ENCODE peak calls at places on chromosomes 2 and 18, in eight cellular contexts. One of them, this sample, is unnamed.

GRCh38 chr2:85886585-85886984 is 2.2 kb downstream of the ST3GAL5 start:
- DNase-seq in MM.1S: no peak
- DNase-seq in GM12865: no peak
- DNase-seq in CD8-positive, alpha-beta T cell: peak; percentile 43
- DNase-seq in ascending aorta: no peak
- DNase-seq in chondrocyte: no peak
- DNase-seq in omental fat pad: no peak
- DNase-seq in PC-9: no peak
- DNase-seq in this sample: no peak

GRCh38 chr2:200567932-200568331 is 17.9 kb upstream of the AOX1 start:
- DNase-seq in MM.1S: no peak
- DNase-seq in GM12865: no peak
- DNase-seq in CD8-positive, alpha-beta T cell: no peak
- DNase-seq in ascending aorta: no peak
- DNase-seq in chondrocyte: no peak
- DNase-seq in omental fat pad: no peak
- DNase-seq in PC-9: no peak
- DNase-seq in this sample: no peak

GRCh38 chr2:96205888-96206287 is 2.7 kb downstream of the STARD7 start:
- DNase-seq in MM.1S: no peak
- DNase-seq in GM12865: no peak
- DNase-seq in CD8-positive, alpha-beta T cell: no peak
- DNase-seq in ascending aorta: no peak
- DNase-seq in chondrocyte: no peak
- DNase-seq in omental fat pad: no peak
- DNase-seq in PC-9: peak; percentile 57
- DNase-seq in this sample: no peak

GRCh38 chr18:49907346-49907929 is 94.1 kb upstream of the ACAA2 start:
- DNase-seq in MM.1S: no peak
- DNase-seq in GM12865: no peak
- DNase-seq in CD8-positive, alpha-beta T cell: no peak
- DNase-seq in ascending aorta: no peak
- DNase-seq in chondrocyte: no peak
- DNase-seq in omental fat pad: no peak
- DNase-seq in PC-9: no peak
- DNase-seq in this sample: no peak

GRCh38 chr18:36499938-36500337 is 202.4 kb downstream of the FHOD3 start:
- DNase-seq in MM.1S: no peak
- DNase-seq in GM12865: peak; percentile 88
- DNase-seq in CD8-positive, alpha-beta T cell: no peak
- DNase-seq in ascending aorta: no peak
- DNase-seq in chondrocyte: no peak
- DNase-seq in omental fat pad: no peak
- DNase-seq in PC-9: no peak
- DNase-seq in this sample: no peak

GRCh38 chr2:236366406-236366805 is 102.2 kb upstream of the ASB18 start:
- DNase-seq in MM.1S: peak; percentile 93
- DNase-seq in GM12865: peak; percentile 58
- DNase-seq in CD8-positive, alpha-beta T cell: peak; percentile 33
- DNase-seq in ascending aorta: no peak
- DNase-seq in chondrocyte: no peak
- DNase-seq in omental fat pad: no peak
- DNase-seq in PC-9: no peak
- DNase-seq in this sample: no peak

GRCh38 chr2:239274391-239275001 is 126.3 kb downstream of the HDAC4 start:
- DNase-seq in MM.1S: no peak
- DNase-seq in GM12865: no peak
- DNase-seq in CD8-positive, alpha-beta T cell: no peak
- DNase-seq in ascending aorta: no peak
- DNase-seq in chondrocyte: no peak
- DNase-seq in omental fat pad: peak; percentile 31
- DNase-seq in PC-9: peak; percentile 64
- DNase-seq in this sample: peak; percentile 33

GRCh38 chr2:39059366-39059952 is 61.4 kb downstream of the SOS1 start:
- DNase-seq in MM.1S: peak; percentile 68
- DNase-seq in GM12865: peak; percentile 68
- DNase-seq in CD8-positive, alpha-beta T cell: no peak
- DNase-seq in ascending aorta: no peak
- DNase-seq in chondrocyte: no peak
- DNase-seq in omental fat pad: no peak
- DNase-seq in PC-9: peak; percentile 54
- DNase-seq in this sample: no peak

GRCh38 chr2:18804540-18804939 is 215.2 kb upstream of the NT5C1B start:
- DNase-seq in MM.1S: no peak
- DNase-seq in GM12865: no peak
- DNase-seq in CD8-positive, alpha-beta T cell: no peak
- DNase-seq in ascending aorta: no peak
- DNase-seq in chondrocyte: no peak
- DNase-seq in omental fat pad: no peak
- DNase-seq in PC-9: no peak
- DNase-seq in this sample: no peak

GRCh38 chr2:239543696-239544095 is 142.9 kb upstream of the HDAC4 start:
- DNase-seq in MM.1S: no peak
- DNase-seq in GM12865: no peak
- DNase-seq in CD8-positive, alpha-beta T cell: no peak
- DNase-seq in ascending aorta: no peak
- DNase-seq in chondrocyte: no peak
- DNase-seq in omental fat pad: peak; percentile 3
- DNase-seq in PC-9: no peak
- DNase-seq in this sample: no peak

GRCh38 chr2:52686935-52687334 is 1080.7 kb upstream of the CHAC2 start:
- DNase-seq in MM.1S: no peak
- DNase-seq in GM12865: no peak
- DNase-seq in CD8-positive, alpha-beta T cell: no peak
- DNase-seq in ascending aorta: no peak
- DNase-seq in chondrocyte: no peak
- DNase-seq in omental fat pad: no peak
- DNase-seq in PC-9: no peak
- DNase-seq in this sample: no peak

GRCh38 chr2:9256147-9256546 is 49.5 kb downstream of the ASAP2 start:
- DNase-seq in MM.1S: no peak
- DNase-seq in GM12865: no peak
- DNase-seq in CD8-positive, alpha-beta T cell: no peak
- DNase-seq in ascending aorta: no peak
- DNase-seq in chondrocyte: no peak
- DNase-seq in omental fat pad: no peak
- DNase-seq in PC-9: no peak
- DNase-seq in this sample: no peak

GRCh38 chr2:46800218-46800617 is 115.4 kb downstream of the MCFD2 start:
- DNase-seq in MM.1S: no peak
- DNase-seq in GM12865: no peak
- DNase-seq in CD8-positive, alpha-beta T cell: no peak
- DNase-seq in ascending aorta: no peak
- DNase-seq in chondrocyte: no peak
- DNase-seq in omental fat pad: no peak
- DNase-seq in PC-9: no peak
- DNase-seq in this sample: no peak

GRCh38 chr18:49321800-49322461 is 138.5 kb downstream of the DYM start:
- DNase-seq in MM.1S: no peak
- DNase-seq in GM12865: no peak
- DNase-seq in CD8-positive, alpha-beta T cell: no peak
- DNase-seq in ascending aorta: no peak
- DNase-seq in chondrocyte: no peak
- DNase-seq in omental fat pad: no peak
- DNase-seq in PC-9: no peak
- DNase-seq in this sample: no peak

GRCh38 chr2:10202136-10202535 is 79.6 kb downstream of the RRM2 start:
- DNase-seq in MM.1S: no peak
- DNase-seq in GM12865: no peak
- DNase-seq in CD8-positive, alpha-beta T cell: no peak
- DNase-seq in ascending aorta: no peak
- DNase-seq in chondrocyte: no peak
- DNase-seq in omental fat pad: no peak
- DNase-seq in PC-9: no peak
- DNase-seq in this sample: no peak

GRCh38 chr2:24083567-24084385 is 858 bp downstream of the TP53I3 start:
- DNase-seq in MM.1S: peak; percentile 90
- DNase-seq in GM12865: peak; percentile 95
- DNase-seq in CD8-positive, alpha-beta T cell: no peak
- DNase-seq in ascending aorta: peak; percentile 33
- DNase-seq in chondrocyte: no peak
- DNase-seq in omental fat pad: no peak
- DNase-seq in PC-9: peak; percentile 86
- DNase-seq in this sample: peak; percentile 81
- TF ChIP-seq CTCF in MM.1S: no peak
- TF ChIP-seq CTCF in GM12865: no peak
- TF ChIP-seq CTCF in CD8-positive, alpha-beta T cell: no peak
- TF ChIP-seq CTCF in ascending aorta: no peak
- TF ChIP-seq CTCF in chondrocyte: no peak
- TF ChIP-seq CTCF in omental fat pad: no peak
- TF ChIP-seq CTCF in PC-9: no peak
- TF ChIP-seq CTCF in this sample: no peak

GRCh38 chr2:1981850-1982249 is 237.5 kb upstream of the PXDN start:
- DNase-seq in MM.1S: no peak
- DNase-seq in GM12865: no peak
- DNase-seq in CD8-positive, alpha-beta T cell: no peak
- DNase-seq in ascending aorta: no peak
- DNase-seq in chondrocyte: no peak
- DNase-seq in omental fat pad: no peak
- DNase-seq in PC-9: no peak
- DNase-seq in this sample: no peak
- TF ChIP-seq CTCF in MM.1S: no peak
- TF ChIP-seq CTCF in GM12865: no peak
- TF ChIP-seq CTCF in CD8-positive, alpha-beta T cell: no peak
- TF ChIP-seq CTCF in ascending aorta: no peak
- TF ChIP-seq CTCF in chondrocyte: no peak
- TF ChIP-seq CTCF in omental fat pad: no peak
- TF ChIP-seq CTCF in PC-9: no peak
- TF ChIP-seq CTCF in this sample: no peak

GRCh38 chr2:212863185-212863588 is 288.2 kb downstream of the IKZF2 start:
- DNase-seq in MM.1S: peak; percentile 42
- DNase-seq in GM12865: peak; percentile 64
- DNase-seq in CD8-positive, alpha-beta T cell: peak; percentile 11
- DNase-seq in ascending aorta: no peak
- DNase-seq in chondrocyte: no peak
- DNase-seq in omental fat pad: no peak
- DNase-seq in PC-9: peak; percentile 48
- DNase-seq in this sample: peak; percentile 16
- TF ChIP-seq CTCF in MM.1S: peak; percentile 75
- TF ChIP-seq CTCF in GM12865: peak; percentile 52
- TF ChIP-seq CTCF in CD8-positive, alpha-beta T cell: peak; percentile 30
- TF ChIP-seq CTCF in ascending aorta: no peak
- TF ChIP-seq CTCF in chondrocyte: peak; percentile 65
- TF ChIP-seq CTCF in omental fat pad: no peak
- TF ChIP-seq CTCF in PC-9: peak; percentile 69
- TF ChIP-seq CTCF in this sample: peak; percentile 73

GRCh38 chr2:232896700-232897385 is 26.8 kb downstream of the SNORC start:
- DNase-seq in MM.1S: no peak
- DNase-seq in GM12865: no peak
- DNase-seq in CD8-positive, alpha-beta T cell: no peak
- DNase-seq in ascending aorta: no peak
- DNase-seq in chondrocyte: no peak
- DNase-seq in omental fat pad: no peak
- DNase-seq in PC-9: no peak
- DNase-seq in this sample: no peak
- TF ChIP-seq CTCF in MM.1S: no peak
- TF ChIP-seq CTCF in GM12865: no peak
- TF ChIP-seq CTCF in CD8-positive, alpha-beta T cell: no peak
- TF ChIP-seq CTCF in ascending aorta: no peak
- TF ChIP-seq CTCF in chondrocyte: no peak
- TF ChIP-seq CTCF in omental fat pad: no peak
- TF ChIP-seq CTCF in PC-9: no peak
- TF ChIP-seq CTCF in this sample: no peak

GRCh38 chr18:3966985-3967856 is 487.9 kb downstream of the DLGAP1 start:
- DNase-seq in MM.1S: no peak
- DNase-seq in GM12865: no peak
- DNase-seq in CD8-positive, alpha-beta T cell: no peak
- DNase-seq in ascending aorta: no peak
- DNase-seq in chondrocyte: no peak
- DNase-seq in omental fat pad: no peak
- DNase-seq in PC-9: no peak
- DNase-seq in this sample: peak; percentile 52

GRCh38 chr18:3972291-3972985 is 482.7 kb downstream of the DLGAP1 start:
- DNase-seq in MM.1S: no peak
- DNase-seq in GM12865: no peak
- DNase-seq in CD8-positive, alpha-beta T cell: no peak
- DNase-seq in ascending aorta: no peak
- DNase-seq in chondrocyte: no peak
- DNase-seq in omental fat pad: no peak
- DNase-seq in PC-9: no peak
- DNase-seq in this sample: no peak

GRCh38 chr18:3973191-3973590 is 481.9 kb downstream of the DLGAP1 start:
- DNase-seq in MM.1S: no peak
- DNase-seq in GM12865: no peak
- DNase-seq in CD8-positive, alpha-beta T cell: no peak
- DNase-seq in ascending aorta: no peak
- DNase-seq in chondrocyte: no peak
- DNase-seq in omental fat pad: no peak
- DNase-seq in PC-9: no peak
- DNase-seq in this sample: no peak

GRCh38 chr18:3966246-3966984 is 488.7 kb downstream of the DLGAP1 start:
- DNase-seq in MM.1S: no peak
- DNase-seq in GM12865: no peak
- DNase-seq in CD8-positive, alpha-beta T cell: no peak
- DNase-seq in ascending aorta: no peak
- DNase-seq in chondrocyte: no peak
- DNase-seq in omental fat pad: no peak
- DNase-seq in PC-9: no peak
- DNase-seq in this sample: no peak

DNA sequence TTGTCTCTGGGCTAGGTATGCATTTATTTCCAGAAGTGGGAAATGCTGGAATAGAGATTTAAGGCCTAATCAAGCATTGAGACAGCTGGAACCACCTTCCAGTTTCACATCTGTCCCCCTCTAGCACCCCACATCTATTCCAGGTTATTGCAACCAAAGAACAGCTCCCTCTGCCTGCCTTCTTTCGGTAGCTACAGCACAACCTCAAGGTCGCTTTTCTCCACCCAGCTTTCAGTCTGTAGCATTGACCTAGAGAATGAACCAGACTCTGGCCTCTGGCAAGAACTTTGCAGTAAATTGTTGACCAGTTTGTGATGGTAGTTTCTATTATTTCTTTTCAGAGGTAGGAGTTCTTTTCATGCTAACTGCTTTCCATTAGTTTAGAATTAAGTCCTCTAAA is 484.2 kb downstream of the DLGAP1 start:
- DNase-seq in MM.1S: no peak
- DNase-seq in GM12865: no peak
- DNase-seq in CD8-positive, alpha-beta T cell: no peak
- DNase-seq in ascending aorta: no peak
- DNase-seq in chondrocyte: no peak
- DNase-seq in omental fat pad: no peak
- DNase-seq in PC-9: no peak
- DNase-seq in this sample: no peak
- TF ChIP-seq CTCF in MM.1S: no peak
- TF ChIP-seq CTCF in GM12865: no peak
- TF ChIP-seq CTCF in CD8-positive, alpha-beta T cell: no peak
- TF ChIP-seq CTCF in ascending aorta: no peak
- TF ChIP-seq CTCF in chondrocyte: no peak
- TF ChIP-seq CTCF in omental fat pad: no peak
- TF ChIP-seq CTCF in PC-9: no peak
- TF ChIP-seq CTCF in this sample: no peak